ENCODE peak calls at places on chromosome 18, in seven cellular contexts. F is HCT116, K is K562, H is H1, A is HepG2, G is SK-N-SH, Q is GM12878. Z is an unnamed sample.

GRCh38 chr18:58991127-58991798 is 126.6 kb downstream of the ZNF532 start:
- DNase-seq in A (no peak), Q (peak; percentile 76), K (no peak), H (no peak), G (no peak), F (no peak), Z (no peak)

GRCh38 chr18:59606193-59607175 is 90.7 kb downstream of the CCBE1 start:
- DNase-seq in A (no peak), G (no peak), Q (no peak), F (no peak), K (no peak), H (no peak), Z (no peak)

GRCh38 chr18:48409591-48410094 is 460 bp upstream of the ZBTB7C start:
- DNase-seq in F (no peak), A (no peak), G (peak; percentile 71), K (no peak), H (no peak), Q (no peak), Z (peak; percentile 16)

GRCh38 chr18:35463837-35464236 is 33.9 kb downstream of the INO80C start:
- DNase-seq in A (no peak), G (no peak), K (no peak), Q (no peak), H (no peak), F (no peak), Z (no peak)

GRCh38 chr18:212780-213179 is 54.4 kb downstream of the USP14 start:
- DNase-seq in H (no peak), G (peak; percentile 8), Q (no peak), K (no peak), A (no peak), F (no peak), Z (no peak)

GRCh38 chr18:68438983-68439382 is 275.9 kb downstream of the TMX3 start:
- DNase-seq in G (no peak), F (no peak), K (no peak), A (no peak), H (no peak), Q (no peak), Z (no peak)

GRCh38 chr18:5294113-5294617 is 1.4 kb downstream of the ZBTB14 start:
- DNase-seq in H (no peak), F (no peak), K (peak; percentile 62), A (no peak), G (peak; percentile 6), Q (no peak), Z (peak; percentile 5)

GRCh38 chr18:65439184-65439583 is 311.6 kb upstream of the CDH7 start:
- DNase-seq in G (peak; percentile 15), H (no peak), Q (no peak), F (no peak), K (no peak), A (no peak), Z (no peak)

GRCh38 chr18:8253943-8254342 is 355.3 kb upstream of the RAB12 start:
- DNase-seq in A (no peak), H (no peak), K (no peak), F (no peak), G (peak; percentile 74), Q (no peak), Z (no peak)

GRCh38 chr18:12315481-12315880 is 7.4 kb downstream of the TUBB6 start:
- DNase-seq in G (no peak), H (no peak), F (no peak), K (peak; percentile 44), Q (no peak), A (no peak), Z (no peak)

GRCh38 chr18:814300-815084 is 2.5 kb upstream of the YES1 start:
- DNase-seq in H (no peak), G (no peak), Q (no peak), A (no peak), K (peak; percentile 91), F (no peak), Z (no peak)

GRCh38 chr18:24369420-24369819 is 28.2 kb downstream of the OSBPL1A start:
- DNase-seq in Q (no peak), A (no peak), H (no peak), F (no peak), K (no peak), G (no peak), Z (no peak)
- TF ChIP-seq JUND in Q (no peak), A (no peak), H (no peak), F (no peak), K (no peak), G (no peak), Z (no peak)

GRCh38 chr18:46262856-46263255 is 158.7 kb downstream of the HAUS1 start:
- DNase-seq in F (no peak), H (no peak), K (no peak), Q (no peak), A (no peak), G (no peak), Z (no peak)

GRCh38 chr18:46260879-46261143 is 156.6 kb downstream of the HAUS1 start:
- DNase-seq in G (no peak), Q (no peak), A (no peak), F (no peak), H (no peak), K (no peak), Z (no peak)

GRCh38 chr18:46261799-46262198 is 157.6 kb downstream of the HAUS1 start:
- DNase-seq in H (peak; percentile 58), A (no peak), F (no peak), Q (no peak), G (no peak), K (no peak), Z (no peak)

GRCh38 chr18:46265190-46266156 is 161.3 kb downstream of the HAUS1 start:
- DNase-seq in F (no peak), A (no peak), G (no peak), Q (no peak), H (no peak), K (no peak), Z (no peak)

GRCh38 chr18:46264255-46264654 is 160.1 kb downstream of the HAUS1 start:
- DNase-seq in F (peak; percentile 16), K (no peak), A (peak; percentile 9), H (no peak), Q (no peak), G (no peak), Z (no peak)
- TF ChIP-seq JUND in F (no peak), K (no peak), A (no peak), H (no peak), Q (no peak), G (no peak), Z (no peak)

DNA sequence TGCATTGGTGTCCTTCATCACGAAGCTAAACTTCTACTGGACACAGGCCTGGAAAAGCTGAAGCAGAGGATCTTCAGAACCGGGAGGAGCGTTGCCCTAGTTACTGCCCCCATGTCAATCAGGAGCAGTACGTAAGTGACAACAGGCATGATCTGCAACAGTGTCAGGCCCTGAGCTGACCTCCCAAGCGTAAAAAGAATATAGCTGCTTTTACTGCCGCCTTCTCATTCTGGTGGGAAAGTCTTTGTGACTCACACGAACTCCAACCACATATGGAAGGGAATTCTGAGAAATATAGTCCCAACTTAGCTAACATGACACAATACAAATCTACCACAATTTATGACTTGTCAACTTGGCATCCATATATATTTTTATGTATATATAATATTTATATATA is 1007.7 kb upstream of the CDH2 start:
- DNase-seq in H (no peak), A (no peak), F (no peak), K (no peak), G (no peak), Q (no peak), Z (no peak)
- TF ChIP-seq JUND in H (no peak), A (no peak), F (no peak), K (no peak), G (no peak), Q (no peak), Z (no peak)

GRCh38 chr18:79583426-79583825 is 96.2 kb upstream of the CTDP1 start:
- DNase-seq in K (no peak), F (no peak), G (no peak), A (no peak), H (no peak), Q (no peak), Z (no peak)
- TF ChIP-seq JUND in K (no peak), F (no peak), G (no peak), A (no peak), H (no peak), Q (no peak), Z (no peak)

GRCh38 chr18:77220726-77221125 is 28.9 kb upstream of the GALR1 start:
- DNase-seq in K (no peak), H (no peak), F (no peak), Q (no peak), A (no peak), G (no peak), Z (no peak)
- TF ChIP-seq JUND in K (no peak), H (no peak), F (no peak), Q (no peak), A (no peak), G (no peak), Z (no peak)

GRCh38 chr18:31610841-31611240 is 19.2 kb downstream of the TTR start:
- DNase-seq in A (peak; percentile 61), G (peak; percentile 27), H (peak; percentile 59), Q (no peak), F (peak; percentile 13), K (peak; percentile 43), Z (peak; percentile 65)
- TF ChIP-seq JUND in A (no peak), G (no peak), H (no peak), Q (no peak), F (no peak), K (no peak), Z (no peak)

GRCh38 chr18:41845563-41845962 is 109.5 kb upstream of the PIK3C3 start:
- DNase-seq in H (no peak), K (no peak), F (no peak), G (no peak), Q (no peak), A (no peak), Z (no peak)

GRCh38 chr18:41842886-41843285 is 112.1 kb upstream of the PIK3C3 start:
- DNase-seq in K (no peak), G (no peak), F (no peak), H (no peak), A (no peak), Q (no peak), Z (no peak)
- TF ChIP-seq JUND in K (no peak), G (no peak), F (no peak), H (no peak), A (no peak), Q (no peak), Z (no peak)

GRCh38 chr18:79366177-79367094 is 29.3 kb upstream of the NFATC1 start:
- DNase-seq in F (no peak), K (no peak), A (no peak), G (peak; percentile 49), H (no peak), Q (no peak), Z (no peak)
- TF ChIP-seq JUND in F (no peak), K (no peak), A (no peak), G (no peak), H (no peak), Q (no peak), Z (no peak)

Z was measured in T47D.